ENCODE peak calls at places on chromosomes 11 and 22, in ten cellular contexts. J is MV-4-11; L is memory B cell; Z is NCI-H774; F is caudate nucleus; Q is upper lobe of left lung; C is activated CD4-positive, alpha-beta T cell treated with anti-CD3 and anti-CD28 coated beads, Interleukin-2, amount 50 U/mL, for 48 hours; H is NCI-H460; V is iPS-NIHi11; D is HTR-8/SVneo. S is an unnamed sample.

GRCh38 chr22:45914309-45914708 is 62.7 kb downstream of the WNT7B start:
- DNase-seq in V (no peak), L (no peak), D (no peak), Z (no peak), Q (no peak), J (no peak), H (no peak), C (no peak), F (no peak), S (no peak)

GRCh38 chr11:77073328-77074001 is 6.7 kb downstream of the CAPN5 start:
- DNase-seq in C (no peak), J (peak), Q (peak), V (no peak), Z (no peak), F (no peak), H (peak), L (no peak), D (peak), S (no peak)

GRCh38 chr22:48204296-48204695 is 1441.8 kb downstream of the TBC1D22A start:
- DNase-seq in F (no peak), L (no peak), Q (no peak), H (no peak), J (no peak), Z (no peak), D (no peak), C (no peak), V (no peak), S (no peak)

GRCh38 chr11:111765320-111765983 is 737 bp downstream of the PPP2R1B start:
- DNase-seq in J (no peak), F (no peak), V (peak), Q (no peak), C (peak), D (peak), Z (no peak), H (no peak), L (no peak), S (no peak)

GRCh38 chr11:11520231-11521015 is 101.4 kb downstream of the GALNT18 start:
- DNase-seq in F (no peak), C (no peak), J (no peak), Q (no peak), Z (no peak), H (no peak), D (no peak), L (no peak), V (peak), S (no peak)

GRCh38 chr22:25169278-25170031 is 30.2 kb upstream of the CRYBB3 start:
- DNase-seq in Q (peak), J (no peak), L (no peak), F (no peak), Z (no peak), H (no peak), D (no peak), C (no peak), V (no peak), S (no peak)

GRCh38 chr11:134664447-134664846 is 252.4 kb upstream of the B3GAT1 start:
- DNase-seq in Q (no peak), J (no peak), V (no peak), C (no peak), Z (no peak), L (no peak), D (no peak), H (no peak), F (no peak), S (no peak)

GRCh38 chr11:118643995-118644345 is 35.5 kb downstream of the TREH start:
- DNase-seq in F (no peak), J (no peak), V (no peak), Q (no peak), H (no peak), L (no peak), D (no peak), C (no peak), Z (no peak), S (no peak)

S was measured in LoVo.